ENCODE peak calls at places on chromosomes 11 and 22, in eight cellular contexts. M, Y, J, C, W, B, P and H are unnamed samples.

GRCh38 chr22:30304495-30305244 is 15.4 kb upstream of the CASTOR1 start:
- DNase-seq in M (no peak), C (no peak), Y (no peak), P (no peak), W (no peak), B (no peak), J (no peak), H (no peak)

GRCh38 chr22:46094676-46095075 is 55.6 kb upstream of the PPARA start:
- DNase-seq in B (no peak), C (no peak), M (no peak), J (no peak), W (no peak), P (no peak), Y (no peak), H (no peak)

GRCh38 chr22:46028069-46028991 is 51.4 kb upstream of the WNT7B start:
- DNase-seq in B (no peak), C (peak; percentile 21), M (peak; percentile 14), P (no peak), J (no peak), W (no peak), Y (no peak), H (no peak)

GRCh38 chr22:17481424-17481823 is 81.9 kb upstream of the SLC25A18 start:
- DNase-seq in B (no peak), J (no peak), W (no peak), M (no peak), Y (no peak), C (no peak), P (no peak), H (no peak)

GRCh38 chr22:46748948-46749681 is 11.1 kb upstream of the CERK start:
- DNase-seq in P (no peak), C (no peak), B (no peak), J (no peak), W (peak; percentile 41), M (peak; percentile 69), Y (no peak), H (no peak)

GRCh38 chr11:58775066-58775708 is 43.4 kb upstream of the GLYAT start:
- DNase-seq in P (no peak), M (no peak), Y (no peak), J (no peak), B (no peak), C (no peak), W (no peak), H (no peak)

GRCh38 chr11:7672960-7673723 is at the start of gene CYB5R2:
- DNase-seq in B (no peak), Y (no peak), W (peak; percentile 58), M (no peak), J (no peak), C (peak; percentile 44), P (no peak), H (peak; percentile 96)

GRCh38 chr11:64001552-64002427 is 15.6 kb downstream of the OTUB1 start:
- DNase-seq in B (no peak), M (no peak), C (no peak), W (peak; percentile 57), J (no peak), P (no peak), Y (no peak), H (no peak)

GRCh38 chr22:38416621-38417251 is 38.3 kb downstream of the KCNJ4 start:
- DNase-seq in M (no peak), B (no peak), Y (no peak), P (no peak), J (no peak), C (peak; percentile 13), W (no peak), H (peak; percentile 69)

GRCh38 chr11:70326365-70326803 is 55.9 kb downstream of the PPFIA1 start:
- DNase-seq in B (no peak), M (no peak), P (no peak), J (no peak), C (no peak), W (peak; percentile 93), Y (no peak), H (peak; percentile 64)

GRCh38 chr11:4683020-4683419 is 14.6 kb downstream of the OR51E2 start:
- DNase-seq in M (no peak), B (no peak), P (peak; percentile 9), C (no peak), W (no peak), J (no peak), Y (no peak), H (no peak)

GRCh38 chr11:47616726-47617416 is 22.7 kb upstream of the C1QTNF4 start:
- DNase-seq in M (no peak), C (no peak), Y (no peak), B (no peak), J (peak; percentile 58), P (peak; percentile 43), W (peak; percentile 87), H (peak; percentile 79)

GRCh38 chr22:35804421-35804820 is 86.7 kb downstream of the APOL5 start:
- DNase-seq in B (no peak), W (no peak), J (no peak), Y (no peak), C (no peak), P (no peak), M (no peak), H (no peak)

GRCh38 chr11:17828311-17828751 is 93.8 kb downstream of the KCNC1 start:
- DNase-seq in J (no peak), C (no peak), M (no peak), P (no peak), W (peak; percentile 30), Y (no peak), B (peak; percentile 11), H (no peak)

GRCh38 chr11:67640021-67640757 is 626 bp upstream of the TBX10 start:
- DNase-seq in Y (no peak), W (peak; percentile 52), B (peak; percentile 17), C (no peak), M (peak; percentile 58), J (peak; percentile 55), P (peak; percentile 48), H (peak; percentile 54)

GRCh38 chr11:22920939-22921565 is 60.8 kb upstream of the CCDC179 start:
- DNase-seq in P (peak; percentile 61), Y (peak; percentile 4), B (no peak), W (peak; percentile 70), M (no peak), C (no peak), J (peak; percentile 37), H (no peak)

GRCh38 chr11:75782540-75783263 is 14.1 kb downstream of the DGAT2 start:
- DNase-seq in W (no peak), B (no peak), P (no peak), J (peak; percentile 92), C (no peak), Y (no peak), M (no peak), H (no peak)

GRCh38 chr22:25488244-25489020 is 76.0 kb upstream of the GRK3 start:
- DNase-seq in P (peak; percentile 77), Y (peak; percentile 86), J (peak; percentile 52), W (peak; percentile 78), M (no peak), B (peak; percentile 10), C (peak; percentile 66), H (no peak)

GRCh38 chr11:134037093-134037908 is 31.6 kb upstream of the JAM3 start:
- DNase-seq in Y (no peak), J (no peak), C (peak; percentile 45), P (no peak), B (peak; percentile 37), W (peak; percentile 66), M (peak; percentile 66), H (peak; percentile 58)

GRCh38 chr11:11810764-11811726 is 30.7 kb upstream of the USP47 start:
- DNase-seq in M (no peak), C (no peak), Y (no peak), J (no peak), P (no peak), W (no peak), B (no peak), H (no peak)

GRCh38 chr11:123054301-123055065 is 7.5 kb downstream of the HSPA8 start:
- DNase-seq in P (peak; percentile 45), J (peak; percentile 70), B (no peak), M (no peak), C (no peak), W (peak; percentile 83), Y (no peak), H (no peak)